ENCODE peak calls at places on chromosomes 12 and 14, in ten cellular contexts. One of them, this sample, is unnamed.

GRCh38 chr14:100610511-100611217 is 23.4 kb upstream of the BEGAIN start:
- DNase-seq in mesenchymal stem cell: no peak
- DNase-seq in A673: no peak
- DNase-seq in fibroblast of lung: no peak
- DNase-seq in WERI-Rb-1: no peak
- DNase-seq in OCI-LY7: no peak
- DNase-seq in substantia nigra: no peak
- DNase-seq in left ventricle myocardium inferior: no peak
- DNase-seq in Panc1: peak; percentile 10
- DNase-seq in epithelial cell of prostate: no peak
- DNase-seq in this sample: peak; percentile 55

GRCh38 chr12:103824845-103825244 is 16.2 kb downstream of the NT5DC3 start:
- DNase-seq in mesenchymal stem cell: no peak
- DNase-seq in A673: no peak
- DNase-seq in fibroblast of lung: no peak
- DNase-seq in WERI-Rb-1: no peak
- DNase-seq in OCI-LY7: no peak
- DNase-seq in substantia nigra: no peak
- DNase-seq in left ventricle myocardium inferior: no peak
- DNase-seq in Panc1: no peak
- DNase-seq in epithelial cell of prostate: no peak
- DNase-seq in this sample: no peak

GRCh38 chr12:65881965-65882413 is 57.7 kb downstream of the HMGA2 start:
- DNase-seq in mesenchymal stem cell: no peak
- DNase-seq in A673: no peak
- DNase-seq in fibroblast of lung: peak; percentile 90
- DNase-seq in WERI-Rb-1: no peak
- DNase-seq in OCI-LY7: no peak
- DNase-seq in substantia nigra: peak; percentile 10
- DNase-seq in left ventricle myocardium inferior: peak; percentile 83
- DNase-seq in Panc1: no peak
- DNase-seq in epithelial cell of prostate: no peak
- DNase-seq in this sample: no peak

GRCh38 chr12:124518051-124518932 is 49.1 kb downstream of the NCOR2 start:
- DNase-seq in mesenchymal stem cell: peak; percentile 100
- DNase-seq in A673: peak; percentile 99
- DNase-seq in fibroblast of lung: peak; percentile 100
- DNase-seq in WERI-Rb-1: peak; percentile 79
- DNase-seq in OCI-LY7: no peak
- DNase-seq in substantia nigra: peak; percentile 89
- DNase-seq in left ventricle myocardium inferior: peak; percentile 99
- DNase-seq in Panc1: peak; percentile 71
- DNase-seq in epithelial cell of prostate: peak; percentile 97
- DNase-seq in this sample: peak; percentile 95

GRCh38 chr12:6613015-6613775 is 6.0 kb upstream of the CHD4 start:
- DNase-seq in mesenchymal stem cell: peak; percentile 72
- DNase-seq in A673: peak; percentile 83
- DNase-seq in fibroblast of lung: peak; percentile 88
- DNase-seq in WERI-Rb-1: peak; percentile 95
- DNase-seq in OCI-LY7: peak; percentile 30
- DNase-seq in substantia nigra: peak; percentile 64
- DNase-seq in left ventricle myocardium inferior: peak; percentile 74
- DNase-seq in Panc1: no peak
- DNase-seq in epithelial cell of prostate: no peak
- DNase-seq in this sample: peak; percentile 57

GRCh38 chr14:53902307-53902706 is 54.3 kb downstream of the BMP4 start:
- DNase-seq in mesenchymal stem cell: peak; percentile 90
- DNase-seq in A673: no peak
- DNase-seq in fibroblast of lung: peak; percentile 25
- DNase-seq in WERI-Rb-1: no peak
- DNase-seq in OCI-LY7: no peak
- DNase-seq in substantia nigra: no peak
- DNase-seq in left ventricle myocardium inferior: no peak
- DNase-seq in Panc1: no peak
- DNase-seq in epithelial cell of prostate: no peak
- DNase-seq in this sample: no peak

GRCh38 chr12:104057771-104058197 is 6.5 kb upstream of the HCFC2 start:
- DNase-seq in mesenchymal stem cell: peak; percentile 46
- DNase-seq in A673: peak; percentile 50
- DNase-seq in fibroblast of lung: peak; percentile 41
- DNase-seq in WERI-Rb-1: peak; percentile 23
- DNase-seq in OCI-LY7: peak; percentile 37
- DNase-seq in substantia nigra: no peak
- DNase-seq in left ventricle myocardium inferior: no peak
- DNase-seq in Panc1: no peak
- DNase-seq in epithelial cell of prostate: no peak
- DNase-seq in this sample: peak; percentile 25

GRCh38 chr14:55532645-55533309 is 47.2 kb upstream of the KTN1 start:
- DNase-seq in mesenchymal stem cell: peak; percentile 8
- DNase-seq in A673: peak; percentile 56
- DNase-seq in fibroblast of lung: no peak
- DNase-seq in WERI-Rb-1: peak; percentile 81
- DNase-seq in OCI-LY7: no peak
- DNase-seq in substantia nigra: no peak
- DNase-seq in left ventricle myocardium inferior: no peak
- DNase-seq in Panc1: no peak
- DNase-seq in epithelial cell of prostate: no peak
- DNase-seq in this sample: no peak

GRCh38 chr12:109765493-109765810 is 51.8 kb downstream of the FAM222A start:
- DNase-seq in mesenchymal stem cell: no peak
- DNase-seq in A673: no peak
- DNase-seq in fibroblast of lung: no peak
- DNase-seq in WERI-Rb-1: no peak
- DNase-seq in OCI-LY7: no peak
- DNase-seq in substantia nigra: no peak
- DNase-seq in left ventricle myocardium inferior: no peak
- DNase-seq in Panc1: no peak
- DNase-seq in epithelial cell of prostate: no peak
- DNase-seq in this sample: no peak

GRCh38 chr12:109764776-109765492 is 51.3 kb downstream of the FAM222A start:
- DNase-seq in mesenchymal stem cell: no peak
- DNase-seq in A673: no peak
- DNase-seq in fibroblast of lung: no peak
- DNase-seq in WERI-Rb-1: peak; percentile 4
- DNase-seq in OCI-LY7: no peak
- DNase-seq in substantia nigra: no peak
- DNase-seq in left ventricle myocardium inferior: no peak
- DNase-seq in Panc1: no peak
- DNase-seq in epithelial cell of prostate: no peak
- DNase-seq in this sample: no peak

GRCh38 chr12:109763201-109763841 is 49.7 kb downstream of the FAM222A start:
- DNase-seq in mesenchymal stem cell: peak; percentile 65
- DNase-seq in A673: peak; percentile 36
- DNase-seq in fibroblast of lung: peak; percentile 47
- DNase-seq in WERI-Rb-1: peak; percentile 4
- DNase-seq in OCI-LY7: no peak
- DNase-seq in substantia nigra: no peak
- DNase-seq in left ventricle myocardium inferior: no peak
- DNase-seq in Panc1: no peak
- DNase-seq in epithelial cell of prostate: peak; percentile 81
- DNase-seq in this sample: no peak

GRCh38 chr12:109762673-109763191 is 49.1 kb downstream of the FAM222A start:
- DNase-seq in mesenchymal stem cell: no peak
- DNase-seq in A673: no peak
- DNase-seq in fibroblast of lung: no peak
- DNase-seq in WERI-Rb-1: no peak
- DNase-seq in OCI-LY7: no peak
- DNase-seq in substantia nigra: no peak
- DNase-seq in left ventricle myocardium inferior: no peak
- DNase-seq in Panc1: no peak
- DNase-seq in epithelial cell of prostate: no peak
- DNase-seq in this sample: no peak

DNA sequence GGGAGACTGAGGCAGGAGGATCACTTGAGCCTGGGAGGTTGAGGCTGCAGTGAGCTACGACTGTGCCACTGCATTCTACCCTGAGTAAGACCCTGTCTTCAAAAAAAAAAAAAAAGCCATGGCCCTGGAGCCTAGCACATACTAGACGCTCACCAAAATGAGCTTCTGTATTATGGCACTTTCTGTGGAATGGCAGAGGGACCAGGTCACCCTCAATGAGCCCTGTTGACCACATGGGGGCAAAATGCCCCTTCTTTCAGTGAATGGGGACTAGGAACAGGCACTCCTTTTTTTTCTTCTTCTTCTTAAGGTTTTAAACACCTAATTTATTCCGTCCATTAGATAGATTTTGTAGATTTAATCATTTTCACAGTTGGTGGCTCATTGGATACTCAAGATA is 50.5 kb downstream of the FAM222A start:
- DNase-seq in mesenchymal stem cell: no peak
- DNase-seq in A673: no peak
- DNase-seq in fibroblast of lung: no peak
- DNase-seq in WERI-Rb-1: peak; percentile 23
- DNase-seq in OCI-LY7: peak; percentile 16
- DNase-seq in substantia nigra: no peak
- DNase-seq in left ventricle myocardium inferior: no peak
- DNase-seq in Panc1: no peak
- DNase-seq in epithelial cell of prostate: no peak
- DNase-seq in this sample: no peak
- H3K27ac ChIP-seq in mesenchymal stem cell: no peak overlapping the region
- H3K27ac ChIP-seq in A673: no peak overlapping the region
- H3K27ac ChIP-seq in fibroblast of lung: no peak overlapping the region
- H3K27ac ChIP-seq in WERI-Rb-1: no peak overlapping the region
- H3K27ac ChIP-seq in OCI-LY7: no peak overlapping the region
- H3K27ac ChIP-seq in substantia nigra: no peak overlapping the region
- H3K27ac ChIP-seq in left ventricle myocardium inferior: no peak overlapping the region
- H3K27ac ChIP-seq in Panc1: no peak overlapping the region
- H3K27ac ChIP-seq in epithelial cell of prostate: no peak overlapping the region
- H3K27ac ChIP-seq in this sample: no peak overlapping the region

GRCh38 chr14:26199599-26200370 is 398.0 kb downstream of the NOVA1 start:
- DNase-seq in mesenchymal stem cell: peak; percentile 76
- DNase-seq in A673: no peak
- DNase-seq in fibroblast of lung: peak; percentile 49
- DNase-seq in WERI-Rb-1: no peak
- DNase-seq in OCI-LY7: no peak
- DNase-seq in substantia nigra: no peak
- DNase-seq in left ventricle myocardium inferior: no peak
- DNase-seq in Panc1: no peak
- DNase-seq in epithelial cell of prostate: no peak
- DNase-seq in this sample: no peak

GRCh38 chr14:26200675-26201074 is 397.2 kb downstream of the NOVA1 start:
- DNase-seq in mesenchymal stem cell: peak; percentile 68
- DNase-seq in A673: no peak
- DNase-seq in fibroblast of lung: peak; percentile 9
- DNase-seq in WERI-Rb-1: no peak
- DNase-seq in OCI-LY7: no peak
- DNase-seq in substantia nigra: no peak
- DNase-seq in left ventricle myocardium inferior: no peak
- DNase-seq in Panc1: no peak
- DNase-seq in epithelial cell of prostate: no peak
- DNase-seq in this sample: peak; percentile 38

GRCh38 chr14:26206640-26207039 is 391.2 kb downstream of the NOVA1 start:
- DNase-seq in mesenchymal stem cell: no peak
- DNase-seq in A673: no peak
- DNase-seq in fibroblast of lung: no peak
- DNase-seq in WERI-Rb-1: no peak
- DNase-seq in OCI-LY7: no peak
- DNase-seq in substantia nigra: no peak
- DNase-seq in left ventricle myocardium inferior: no peak
- DNase-seq in Panc1: no peak
- DNase-seq in epithelial cell of prostate: no peak
- DNase-seq in this sample: no peak

GRCh38 chr14:26204362-26204953 is 393.4 kb downstream of the NOVA1 start:
- DNase-seq in mesenchymal stem cell: peak; percentile 17
- DNase-seq in A673: no peak
- DNase-seq in fibroblast of lung: peak; percentile 25
- DNase-seq in WERI-Rb-1: no peak
- DNase-seq in OCI-LY7: no peak
- DNase-seq in substantia nigra: no peak
- DNase-seq in left ventricle myocardium inferior: no peak
- DNase-seq in Panc1: no peak
- DNase-seq in epithelial cell of prostate: no peak
- DNase-seq in this sample: no peak

DNA sequence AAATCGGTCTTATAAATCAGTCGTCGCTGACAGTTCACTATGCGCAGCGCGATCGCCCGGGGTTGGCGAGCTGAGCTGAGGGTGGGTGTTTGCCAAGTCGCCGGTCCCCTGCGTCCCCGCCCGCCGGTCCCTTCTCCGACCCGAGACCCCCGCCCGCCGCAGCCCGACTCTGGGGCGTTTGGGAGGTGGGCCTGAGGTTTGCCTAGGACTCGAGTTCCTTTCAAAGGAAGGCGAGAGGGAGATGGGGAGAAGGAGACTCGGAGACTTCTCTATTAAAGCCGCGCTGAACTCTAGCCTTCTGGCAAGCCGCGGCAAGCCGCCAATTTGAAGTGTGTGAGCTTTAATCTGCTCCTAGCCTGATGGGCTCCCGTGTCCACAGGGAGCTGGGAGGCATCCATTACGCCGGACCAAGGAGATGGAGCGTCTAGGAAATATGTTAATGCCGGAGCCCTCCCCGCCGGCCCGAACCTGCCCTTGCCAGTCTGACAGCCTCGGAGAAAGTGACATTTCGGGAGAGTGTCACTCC is 392.8 kb downstream of the NOVA1 start:
- DNase-seq in mesenchymal stem cell: peak; percentile 17
- DNase-seq in A673: no peak
- DNase-seq in fibroblast of lung: peak; percentile 30
- DNase-seq in WERI-Rb-1: peak; percentile 5
- DNase-seq in OCI-LY7: no peak
- DNase-seq in substantia nigra: no peak
- DNase-seq in left ventricle myocardium inferior: peak; percentile 39
- DNase-seq in Panc1: no peak
- DNase-seq in epithelial cell of prostate: no peak
- DNase-seq in this sample: no peak
- H3K27ac ChIP-seq in mesenchymal stem cell: no peak overlapping the region
- H3K27ac ChIP-seq in A673: no peak overlapping the region
- H3K27ac ChIP-seq in fibroblast of lung: no peak overlapping the region
- H3K27ac ChIP-seq in WERI-Rb-1: no peak overlapping the region
- H3K27ac ChIP-seq in OCI-LY7: no peak overlapping the region
- H3K27ac ChIP-seq in substantia nigra: peak overlapping the region; percentile 18
- H3K27ac ChIP-seq in left ventricle myocardium inferior: peak overlapping the region; percentile 30
- H3K27ac ChIP-seq in Panc1: no peak overlapping the region
- H3K27ac ChIP-seq in epithelial cell of prostate: no peak overlapping the region
- H3K27ac ChIP-seq in this sample: no peak overlapping the region

GRCh38 chr12:29492884-29493283 is 4.6 kb downstream of the OVCH1 start:
- DNase-seq in mesenchymal stem cell: no peak
- DNase-seq in A673: no peak
- DNase-seq in fibroblast of lung: no peak
- DNase-seq in WERI-Rb-1: no peak
- DNase-seq in OCI-LY7: no peak
- DNase-seq in substantia nigra: no peak
- DNase-seq in left ventricle myocardium inferior: no peak
- DNase-seq in Panc1: no peak
- DNase-seq in epithelial cell of prostate: no peak
- DNase-seq in this sample: no peak

GRCh38 chr12:29486972-29487371 is 10.5 kb downstream of the OVCH1 start:
- DNase-seq in mesenchymal stem cell: no peak
- DNase-seq in A673: no peak
- DNase-seq in fibroblast of lung: no peak
- DNase-seq in WERI-Rb-1: no peak
- DNase-seq in OCI-LY7: no peak
- DNase-seq in substantia nigra: no peak
- DNase-seq in left ventricle myocardium inferior: no peak
- DNase-seq in Panc1: no peak
- DNase-seq in epithelial cell of prostate: no peak
- DNase-seq in this sample: no peak
- H3K27ac ChIP-seq in mesenchymal stem cell: no peak overlapping the region
- H3K27ac ChIP-seq in A673: no peak overlapping the region
- H3K27ac ChIP-seq in fibroblast of lung: no peak overlapping the region
- H3K27ac ChIP-seq in WERI-Rb-1: no peak overlapping the region
- H3K27ac ChIP-seq in OCI-LY7: no peak overlapping the region
- H3K27ac ChIP-seq in substantia nigra: no peak overlapping the region
- H3K27ac ChIP-seq in left ventricle myocardium inferior: no peak overlapping the region
- H3K27ac ChIP-seq in Panc1: no peak overlapping the region
- H3K27ac ChIP-seq in epithelial cell of prostate: no peak overlapping the region
- H3K27ac ChIP-seq in this sample: no peak overlapping the region

DNA sequence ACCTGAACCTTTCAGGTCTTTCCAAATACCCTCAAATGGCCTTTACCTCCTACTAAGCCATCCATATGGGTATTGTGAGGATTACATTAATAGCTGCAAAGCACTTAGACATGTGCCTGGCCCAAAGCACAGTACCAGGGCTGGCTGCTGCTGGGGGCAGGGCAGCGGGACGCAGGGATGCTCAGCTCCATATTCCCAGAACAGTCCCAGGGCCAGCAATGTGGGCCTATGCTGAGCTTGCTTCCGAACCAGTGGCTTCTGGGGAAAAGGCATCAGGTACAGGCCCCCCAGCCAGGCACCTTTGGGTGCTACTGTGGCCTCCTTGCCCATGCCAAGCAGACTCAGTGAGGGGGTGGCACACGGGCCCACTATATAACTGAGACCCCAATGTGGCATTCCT is 10.4 kb downstream of the ACTN1 start:
- DNase-seq in mesenchymal stem cell: no peak
- DNase-seq in A673: no peak
- DNase-seq in fibroblast of lung: no peak
- DNase-seq in WERI-Rb-1: peak; percentile 60
- DNase-seq in OCI-LY7: no peak
- DNase-seq in substantia nigra: no peak
- DNase-seq in left ventricle myocardium inferior: no peak
- DNase-seq in Panc1: no peak
- DNase-seq in epithelial cell of prostate: no peak
- DNase-seq in this sample: no peak
- H3K27ac ChIP-seq in mesenchymal stem cell: no peak overlapping the region
- H3K27ac ChIP-seq in A673: no peak overlapping the region
- H3K27ac ChIP-seq in fibroblast of lung: no peak overlapping the region
- H3K27ac ChIP-seq in WERI-Rb-1: no peak overlapping the region
- H3K27ac ChIP-seq in OCI-LY7: no peak overlapping the region
- H3K27ac ChIP-seq in substantia nigra: no peak overlapping the region
- H3K27ac ChIP-seq in left ventricle myocardium inferior: peak overlapping the region; percentile 66
- H3K27ac ChIP-seq in Panc1: no peak overlapping the region
- H3K27ac ChIP-seq in epithelial cell of prostate: peak overlapping the region; percentile 99
- H3K27ac ChIP-seq in this sample: peak overlapping the region; percentile 62